ENCODE peak calls at places on chromosome 14, in four cellular contexts. One of them, this sample, is unnamed.

GRCh38 chr14:61188936-61189808 is 92.0 kb downstream of the TMEM30B start:
- DNase-seq in A549: peak; percentile 87
- DNase-seq in HepG2: peak; percentile 48
- DNase-seq in K562: peak; percentile 49
- DNase-seq in this sample: peak; percentile 86

GRCh38 chr14:52305014-52305413 is 9.1 kb upstream of the PTGER2 start:
- DNase-seq in A549: no peak
- DNase-seq in HepG2: no peak
- DNase-seq in K562: no peak
- DNase-seq in this sample: no peak

GRCh38 chr14:64763801-64764511 is 59.7 kb downstream of the PLEKHG3 start:
- DNase-seq in HepG2: no peak
- DNase-seq in K562: no peak
- DNase-seq in A549: no peak
- DNase-seq in this sample: no peak

GRCh38 chr14:61609885-61610284 is 85.4 kb upstream of the HIF1A start:
- DNase-seq in K562: no peak
- DNase-seq in A549: no peak
- DNase-seq in HepG2: no peak
- DNase-seq in this sample: no peak

GRCh38 chr14:49865431-49865859 is 12.9 kb upstream of the NEMF start:
- DNase-seq in A549: peak; percentile 28
- DNase-seq in K562: no peak
- DNase-seq in HepG2: peak; percentile 48
- DNase-seq in this sample: peak; percentile 85

GRCh38 chr14:74566174-74567125 is 45.6 kb downstream of the LTBP2 start:
- DNase-seq in K562: no peak
- DNase-seq in HepG2: no peak
- DNase-seq in A549: peak; percentile 66
- DNase-seq in this sample: no peak

GRCh38 chr14:58026967-58027366 is 125.0 kb downstream of the ARMH4 start:
- DNase-seq in K562: no peak
- DNase-seq in HepG2: no peak
- DNase-seq in A549: no peak
- DNase-seq in this sample: no peak

GRCh38 chr14:54881235-54881760 is 21.3 kb downstream of the GCH1 start:
- DNase-seq in A549: no peak
- DNase-seq in K562: no peak
- DNase-seq in HepG2: no peak
- DNase-seq in this sample: no peak

GRCh38 chr14:50534998-50535397 is 2.6 kb upstream of the MAP4K5 start:
- DNase-seq in A549: no peak
- DNase-seq in HepG2: no peak
- DNase-seq in K562: no peak
- DNase-seq in this sample: no peak

GRCh38 chr14:22791302-22791701 is 23.9 kb downstream of the SLC7A7 start:
- DNase-seq in K562: no peak
- DNase-seq in A549: no peak
- DNase-seq in HepG2: no peak
- DNase-seq in this sample: no peak

GRCh38 chr14:38204717-38205115 is 3.0 kb upstream of the SSTR1 start:
- DNase-seq in HepG2: no peak
- DNase-seq in A549: no peak
- DNase-seq in K562: no peak
- DNase-seq in this sample: no peak

GRCh38 chr14:37889087-37889486 is 293.7 kb downstream of the TTC6 start:
- DNase-seq in A549: no peak
- DNase-seq in K562: no peak
- DNase-seq in HepG2: peak; percentile 56
- DNase-seq in this sample: no peak

GRCh38 chr14:50082784-50083466 is 33.4 kb downstream of the VCPKMT start:
- DNase-seq in A549: no peak
- DNase-seq in HepG2: no peak
- DNase-seq in K562: no peak
- DNase-seq in this sample: no peak

GRCh38 chr14:69518341-69519101 is 34.0 kb downstream of the PLEKHD1 start:
- DNase-seq in HepG2: no peak
- DNase-seq in A549: no peak
- DNase-seq in K562: no peak
- DNase-seq in this sample: no peak

GRCh38 chr14:56210570-56210969 is 92.4 kb downstream of the PELI2 start:
- DNase-seq in HepG2: no peak
- DNase-seq in K562: no peak
- DNase-seq in A549: no peak
- DNase-seq in this sample: no peak

GRCh38 chr14:58171090-58171489 is 19.1 kb upstream of the ARMH4 start:
- DNase-seq in A549: peak; percentile 92
- DNase-seq in K562: peak; percentile 96
- DNase-seq in HepG2: peak; percentile 79
- DNase-seq in this sample: peak; percentile 92

GRCh38 chr14:60964901-60965300 is 16.0 kb downstream of the TRMT5 start:
- DNase-seq in HepG2: peak; percentile 18
- DNase-seq in K562: no peak
- DNase-seq in A549: no peak
- DNase-seq in this sample: no peak

GRCh38 chr14:105204206-105204930 is 23.3 kb upstream of the NUDT14 start:
- DNase-seq in HepG2: no peak
- DNase-seq in A549: no peak
- DNase-seq in K562: no peak
- DNase-seq in this sample: no peak
- TF ChIP-seq HMGXB4 in HepG2: no peak
- TF ChIP-seq HMGXB4 in A549: no peak
- TF ChIP-seq HMGXB4 in K562: no peak
- TF ChIP-seq HMGXB4 in this sample: no peak

GRCh38 chr14:21536395-21537087 is 10.4 kb upstream of the SALL2 start:
- DNase-seq in K562: no peak
- DNase-seq in HepG2: no peak
- DNase-seq in A549: no peak
- DNase-seq in this sample: peak; percentile 66

GRCh38 chr14:21537088-21537424 is 10.9 kb upstream of the SALL2 start:
- DNase-seq in HepG2: no peak
- DNase-seq in K562: no peak
- DNase-seq in A549: no peak
- DNase-seq in this sample: no peak

GRCh38 chr14:21539154-21539940 is 13.2 kb upstream of the SALL2 start:
- DNase-seq in K562: peak; percentile 19
- DNase-seq in A549: no peak
- DNase-seq in HepG2: no peak
- DNase-seq in this sample: no peak

GRCh38 chr14:21535545-21536394 is 9.6 kb upstream of the SALL2 start:
- DNase-seq in HepG2: no peak
- DNase-seq in A549: no peak
- DNase-seq in K562: no peak
- DNase-seq in this sample: no peak

GRCh38 chr14:21534576-21534975 is 8.4 kb upstream of the SALL2 start:
- DNase-seq in A549: no peak
- DNase-seq in K562: no peak
- DNase-seq in HepG2: no peak
- DNase-seq in this sample: peak; percentile 43
- TF ChIP-seq HMGXB4 in A549: no peak
- TF ChIP-seq HMGXB4 in K562: no peak
- TF ChIP-seq HMGXB4 in HepG2: no peak
- TF ChIP-seq HMGXB4 in this sample: no peak

GRCh38 chr14:80445605-80446004 is 234.3 kb upstream of the DIO2 start:
- DNase-seq in A549: no peak
- DNase-seq in K562: no peak
- DNase-seq in HepG2: no peak
- DNase-seq in this sample: no peak

GRCh38 chr14:80446356-80446755 is 235.1 kb upstream of the DIO2 start:
- DNase-seq in HepG2: no peak
- DNase-seq in A549: no peak
- DNase-seq in K562: no peak
- DNase-seq in this sample: no peak

GRCh38 chr14:80447396-80447795 is 236.1 kb upstream of the DIO2 start:
- DNase-seq in A549: no peak
- DNase-seq in HepG2: no peak
- DNase-seq in K562: no peak
- DNase-seq in this sample: no peak

DNA sequence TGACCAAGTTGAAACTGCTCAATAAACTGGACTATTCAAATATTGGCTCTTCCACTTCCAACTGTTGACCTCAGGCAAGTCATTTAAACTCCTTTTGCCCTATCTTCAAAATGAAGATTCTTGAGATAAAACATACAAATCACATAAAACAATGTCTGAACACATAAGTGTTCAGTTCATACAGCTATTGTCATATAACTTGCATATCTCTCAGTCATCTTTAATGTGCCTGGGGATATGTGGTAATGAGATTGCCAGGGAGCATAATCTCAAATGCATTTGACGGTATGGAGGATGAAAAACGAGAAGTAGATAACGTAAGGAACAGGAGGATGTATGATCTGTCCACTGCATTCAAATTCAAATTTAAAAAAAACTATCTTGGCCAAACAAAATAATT is 237.0 kb upstream of the DIO2 start:
- DNase-seq in HepG2: no peak
- DNase-seq in A549: no peak
- DNase-seq in K562: no peak
- DNase-seq in this sample: no peak
- TF ChIP-seq HMGXB4 in HepG2: no peak
- TF ChIP-seq HMGXB4 in A549: no peak
- TF ChIP-seq HMGXB4 in K562: no peak
- TF ChIP-seq HMGXB4 in this sample: no peak

DNA sequence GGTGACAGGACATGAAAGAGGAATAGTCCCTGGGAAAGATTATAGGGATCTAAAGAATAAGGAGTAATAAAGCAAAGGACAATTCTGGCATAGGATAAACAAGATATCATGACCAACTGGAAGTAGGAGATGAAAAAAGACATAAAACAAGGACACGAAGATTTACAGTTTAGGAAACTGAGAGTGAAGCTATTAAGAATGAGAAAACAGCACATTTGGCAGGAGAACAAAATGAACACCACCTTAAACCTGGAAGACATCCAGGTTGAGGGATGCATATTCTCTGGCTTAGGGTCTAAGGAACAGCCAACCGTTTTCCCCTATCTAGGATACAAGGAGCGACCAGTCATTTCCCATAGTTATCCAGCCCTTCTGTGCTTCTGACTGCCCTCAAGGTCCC is 1.9 kb downstream of the TRIP11 start:
- DNase-seq in K562: no peak
- DNase-seq in A549: no peak
- DNase-seq in HepG2: no peak
- DNase-seq in this sample: no peak
- TF ChIP-seq HMGXB4 in K562: no peak
- TF ChIP-seq HMGXB4 in A549: no peak
- TF ChIP-seq HMGXB4 in HepG2: no peak
- TF ChIP-seq HMGXB4 in this sample: no peak

GRCh38 chr14:94396628-94397210 is 8.3 kb upstream of the SERPINA1 start:
- DNase-seq in HepG2: no peak
- DNase-seq in K562: no peak
- DNase-seq in A549: no peak
- DNase-seq in this sample: no peak

GRCh38 chr14:94397899-94398479 is 9.6 kb upstream of the SERPINA1 start:
- DNase-seq in HepG2: no peak
- DNase-seq in K562: no peak
- DNase-seq in A549: no peak
- DNase-seq in this sample: no peak

GRCh38 chr14:94400454-94400853 is 12.1 kb upstream of the SERPINA1 start:
- DNase-seq in HepG2: peak; percentile 91
- DNase-seq in A549: no peak
- DNase-seq in K562: no peak
- DNase-seq in this sample: no peak

GRCh38 chr14:94397279-94397898 is 9.0 kb upstream of the SERPINA1 start:
- DNase-seq in HepG2: no peak
- DNase-seq in A549: no peak
- DNase-seq in K562: no peak
- DNase-seq in this sample: no peak

DNA sequence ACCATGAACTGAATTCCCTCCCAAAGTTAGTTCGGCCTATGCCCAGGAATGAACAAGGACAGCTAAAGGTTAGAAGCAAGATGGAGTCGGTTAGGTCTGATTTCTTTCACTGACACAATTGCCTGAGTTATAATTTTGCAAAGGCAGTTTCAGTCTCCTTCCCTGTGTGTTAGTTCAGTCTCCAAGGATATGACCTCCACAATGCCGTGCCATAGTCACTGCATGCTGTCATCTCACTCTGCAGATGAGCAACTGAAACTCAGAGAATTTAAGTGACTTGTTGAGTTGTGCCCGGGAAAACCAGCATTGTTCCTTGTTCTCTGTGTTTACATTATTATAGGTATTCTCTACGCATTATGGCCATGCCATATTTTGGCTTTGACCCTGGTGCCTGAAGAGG is 10.1 kb upstream of the SERPINA1 start:
- DNase-seq in HepG2: no peak
- DNase-seq in A549: no peak
- DNase-seq in K562: no peak
- DNase-seq in this sample: no peak
- TF ChIP-seq HMGXB4 in HepG2: no peak
- TF ChIP-seq HMGXB4 in A549: no peak
- TF ChIP-seq HMGXB4 in K562: no peak
- TF ChIP-seq HMGXB4 in this sample: no peak

GRCh38 chr14:73249564-73250316 is 12.4 kb downstream of the PAPLN start:
- DNase-seq in HepG2: no peak
- DNase-seq in K562: no peak
- DNase-seq in A549: no peak
- DNase-seq in this sample: no peak

GRCh38 chr14:73249108-73249507 is 11.8 kb downstream of the PAPLN start:
- DNase-seq in HepG2: no peak
- DNase-seq in K562: no peak
- DNase-seq in A549: no peak
- DNase-seq in this sample: no peak

GRCh38 chr14:73250317-73250713 is 13.0 kb downstream of the PAPLN start:
- DNase-seq in A549: no peak
- DNase-seq in HepG2: no peak
- DNase-seq in K562: no peak
- DNase-seq in this sample: no peak

GRCh38 chr14:73246387-73247150 is 9.3 kb downstream of the PAPLN start:
- DNase-seq in HepG2: no peak
- DNase-seq in A549: no peak
- DNase-seq in K562: peak; percentile 20
- DNase-seq in this sample: no peak

DNA sequence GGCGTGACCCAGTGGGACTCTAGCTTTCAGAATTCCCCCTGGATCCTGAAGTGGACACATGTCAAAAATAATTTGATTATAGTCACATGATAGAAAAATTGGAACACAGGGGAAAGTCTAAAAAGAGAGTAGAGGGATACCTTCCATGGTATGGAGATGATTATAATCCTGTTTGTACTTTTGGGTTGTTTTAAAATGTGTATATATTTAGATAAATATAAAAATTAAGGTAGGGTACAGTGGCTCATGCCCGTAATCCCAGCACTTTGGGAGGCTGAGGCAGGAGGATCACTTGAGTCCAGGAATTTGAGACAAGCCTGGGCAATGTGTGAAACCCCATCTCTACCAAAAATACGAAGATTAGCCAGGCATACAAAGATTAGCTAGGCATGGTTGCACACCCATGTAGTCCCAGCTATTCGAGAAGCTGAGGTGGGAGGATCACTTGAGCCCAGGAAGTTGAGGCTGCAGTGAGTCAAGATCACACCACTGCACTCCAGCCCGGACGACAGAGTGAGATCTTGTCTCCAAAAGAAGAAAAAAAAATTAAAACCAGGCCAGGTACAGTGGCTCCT is 11.1 kb downstream of the PAPLN start:
- DNase-seq in K562: no peak
- DNase-seq in A549: no peak
- DNase-seq in HepG2: no peak
- DNase-seq in this sample: no peak
- TF ChIP-seq HMGXB4 in K562: no peak
- TF ChIP-seq HMGXB4 in A549: no peak
- TF ChIP-seq HMGXB4 in HepG2: no peak
- TF ChIP-seq HMGXB4 in this sample: no peak